ENCODE peak calls at places on chromosomes 3 and 15, in eight cellular contexts. F is MG63; U is CD8-positive, alpha-beta T cell; X is RWPE2; K is mucosa of descending colon; A is AG04450; B is effector memory CD4-positive, alpha-beta T cell; Y is neural progenitor cell. H is an unnamed sample. For H3K9me3, the result is how much of the 10 kb centered on the place peaks cover.

GRCh38 chr3:169122407-169122806 is 541.1 kb downstream of the MECOM start:
- DNase-seq in F (no peak), U (no peak), X (no peak), K (no peak), A (no peak), B (no peak), Y (no peak), H (no peak)

GRCh38 chr3:195802261-195802701 is 9.4 kb downstream of the MUC4 start:
- DNase-seq in F (no peak), U (no peak), X (no peak), K (peak), A (no peak), B (no peak), Y (no peak), H (no peak)

GRCh38 chr3:56801151-56801596 is 575 bp downstream of the ARHGEF3 start:
- DNase-seq in F (no peak), U (no peak), X (no peak), K (no peak), A (no peak), B (no peak), Y (no peak), H (no peak)

GRCh38 chr3:46496745-46497555 is 826 bp upstream of the RTP3 start:
- DNase-seq in F (no peak), U (peak), X (no peak), K (peak), A (no peak), B (peak), Y (peak), H (peak)

GRCh38 chr3:9507586-9508578 is 45.7 kb downstream of the LHFPL4 start:
- DNase-seq in F (no peak), U (no peak), X (no peak), K (no peak), A (no peak), B (no peak), Y (no peak), H (no peak)

GRCh38 chr3:194056731-194057415 is 79.1 kb upstream of the HES1 start:
- DNase-seq in F (no peak), U (no peak), X (no peak), K (no peak), A (no peak), B (no peak), Y (no peak), H (no peak)

GRCh38 chr3:41117398-41117870 is 81.9 kb upstream of the CTNNB1 start:
- DNase-seq in F (peak), U (peak), X (peak), K (peak), A (peak), B (peak), Y (peak), H (peak)

GRCh38 chr3:39592306-39592705 is 124.8 kb downstream of the MOBP start:
- DNase-seq in F (no peak), U (no peak), X (no peak), K (no peak), A (no peak), B (no peak), Y (no peak), H (no peak)

GRCh38 chr15:31197497-31198414 is 96.2 kb upstream of the TRPM1 start:
- DNase-seq in F (peak), U (no peak), X (no peak), K (peak), A (no peak), B (peak), Y (peak), H (peak)

GRCh38 chr3:84820906-84821305 is 137.9 kb upstream of the CADM2 start:
- DNase-seq in F (no peak), U (no peak), X (no peak), K (no peak), A (no peak), B (no peak), Y (no peak), H (no peak)

GRCh38 chr3:30511524-30512278 is 94.7 kb upstream of the TGFBR2 start:
- DNase-seq in F (peak), U (no peak), X (peak), K (no peak), A (peak), B (no peak), Y (no peak), H (no peak)

GRCh38 chr3:184615396-184615795 is 53.8 kb downstream of the EPHB3 start:
- DNase-seq in F (no peak), U (no peak), X (no peak), K (no peak), A (no peak), B (no peak), Y (no peak), H (no peak)

GRCh38 chr3:113008117-113008516 is 17.3 kb downstream of the GTPBP8 start:
- DNase-seq in F (no peak), U (no peak), X (no peak), K (no peak), A (no peak), B (no peak), Y (no peak), H (no peak)

GRCh38 chr3:63877737-63878393 is 14.2 kb downstream of the ATXN7 start:
- DNase-seq in F (peak), U (no peak), X (no peak), K (no peak), A (peak), B (no peak), Y (no peak), H (no peak)

GRCh38 chr15:27993544-27993943 is 105.6 kb downstream of the OCA2 start:
- DNase-seq in F (no peak), U (no peak), X (no peak), K (no peak), A (no peak), B (no peak), Y (no peak), H (no peak)

GRCh38 chr15:28986108-28986507 is 100.3 kb downstream of the APBA2 start:
- DNase-seq in F (no peak), U (no peak), X (no peak), K (no peak), A (no peak), B (no peak), Y (no peak), H (no peak)

GRCh38 chr3:171286580-171287249 is 173.5 kb downstream of the TNIK start:
- DNase-seq in F (no peak), U (no peak), X (no peak), K (no peak), A (no peak), B (no peak), Y (no peak), H (no peak)

GRCh38 chr15:51737538-51738305 is at the start of gene LYSMD2:
- DNase-seq in F (peak), U (peak), X (peak), K (peak), A (no peak), B (peak), Y (peak), H (peak)

DNA sequence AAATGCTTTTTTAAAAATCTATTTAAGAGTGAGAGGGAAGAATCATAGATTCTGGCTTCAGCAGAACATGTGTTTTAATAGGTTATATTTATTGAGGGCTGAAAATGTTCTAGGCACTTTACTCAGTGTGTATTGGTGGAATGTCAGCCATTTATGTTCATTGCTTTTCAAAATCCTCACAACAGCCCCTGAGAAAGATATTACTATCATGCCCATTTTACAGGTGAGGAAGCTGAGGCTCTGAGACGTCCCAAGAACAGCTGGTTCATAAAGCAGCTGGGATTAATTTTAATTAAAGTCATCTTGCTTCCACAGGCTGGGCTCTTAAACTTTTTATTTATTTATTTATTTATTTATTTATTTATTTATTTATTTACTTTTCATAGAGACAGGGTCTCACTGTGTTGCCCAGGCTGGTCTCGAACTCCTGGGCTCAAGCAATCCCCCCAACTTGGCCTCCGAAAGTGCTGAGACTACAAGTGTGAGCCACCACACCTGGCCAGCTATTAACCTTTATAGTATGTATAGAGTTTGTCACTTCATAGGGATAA is 364.6 kb downstream of the SHQ1 start:
- DNase-seq in F (no peak), U (no peak), X (no peak), K (no peak), A (no peak), B (no peak), Y (no peak), H (no peak)
- H3K9me3 ChIP-seq in F (under half), U (under half), X (under half), K (under half), A (under half), B (under half), Y (under half), H (under half)

GRCh38 chr15:96035091-96035490 is 295.4 kb upstream of the NR2F2 start:
- DNase-seq in F (no peak), U (no peak), X (no peak), K (no peak), A (no peak), B (no peak), Y (no peak), H (no peak)

GRCh38 chr15:96028620-96029019 is 301.9 kb upstream of the NR2F2 start:
- DNase-seq in F (no peak), U (no peak), X (no peak), K (no peak), A (no peak), B (no peak), Y (no peak), H (no peak)

GRCh38 chr15:96029172-96029571 is 301.3 kb upstream of the NR2F2 start:
- DNase-seq in F (no peak), U (no peak), X (no peak), K (no peak), A (no peak), B (no peak), Y (no peak), H (no peak)

GRCh38 chr15:96027501-96027900 is 303.0 kb upstream of the NR2F2 start:
- DNase-seq in F (no peak), U (no peak), X (no peak), K (no peak), A (no peak), B (no peak), Y (no peak), H (no peak)

DNA sequence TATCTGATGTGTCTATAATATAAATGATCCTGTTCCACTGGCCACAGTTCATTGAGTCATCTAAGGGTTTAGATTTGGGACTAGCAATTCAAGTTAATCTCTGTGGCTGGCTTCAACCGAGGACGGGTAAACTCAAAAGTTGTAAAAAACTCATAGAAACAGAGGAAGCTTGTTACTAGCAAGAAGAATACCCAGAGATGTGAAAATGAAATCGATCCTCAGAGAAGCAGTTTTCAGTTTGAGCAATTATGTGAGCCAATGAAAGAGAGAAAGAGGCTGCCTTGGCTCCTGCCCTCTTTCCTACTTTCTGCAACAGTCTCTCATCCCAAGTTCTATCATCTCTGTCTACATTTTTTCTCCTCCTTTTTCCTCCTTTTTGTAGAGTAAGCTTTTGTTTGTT is 299.1 kb upstream of the NR2F2 start:
- DNase-seq in F (no peak), U (no peak), X (no peak), K (no peak), A (no peak), B (no peak), Y (no peak), H (no peak)
- H3K9me3 ChIP-seq in F (under half), U (under half), X (under half), K (under half), A (under half), B (under half), Y (under half), H (under half)

GRCh38 chr3:191131305-191131704 is 67.7 kb upstream of the OSTN start:
- DNase-seq in F (no peak), U (no peak), X (no peak), K (no peak), A (no peak), B (no peak), Y (no peak), H (no peak)
- H3K9me3 ChIP-seq in F (under half), U (under half), X (under half), K (under half), A (under half), B (under half), Y (under half), H (under half)

DNA sequence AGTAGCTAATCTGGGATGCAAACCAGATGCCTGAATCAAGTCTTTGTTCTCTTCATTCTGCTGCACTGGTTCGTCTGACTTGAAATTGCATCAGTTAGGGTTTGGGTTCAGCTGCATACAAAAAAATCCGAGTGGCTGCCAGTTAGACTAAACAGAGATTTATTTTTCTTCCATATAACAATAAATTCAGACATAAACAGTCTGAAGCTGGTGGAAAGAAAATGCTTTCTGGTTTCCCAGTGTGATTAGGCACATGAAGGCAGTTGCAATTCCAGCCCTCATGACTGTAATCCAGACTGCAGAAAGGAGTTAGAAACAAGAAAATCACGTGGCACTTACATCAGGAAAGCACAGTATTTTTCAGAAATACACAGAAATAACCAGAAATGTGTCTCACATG is 930.7 kb downstream of the MCTP2 start:
- DNase-seq in F (peak), U (no peak), X (no peak), K (no peak), A (no peak), B (no peak), Y (no peak), H (no peak)
- H3K9me3 ChIP-seq in F (under half), U (under half), X (under half), K (under half), A (under half), B (under half), Y (under half), H (under half)

GRCh38 chr3:20488101-20488500 is 302.1 kb upstream of the SGO1 start:
- DNase-seq in F (no peak), U (no peak), X (no peak), K (no peak), A (no peak), B (no peak), Y (no peak), H (no peak)
- H3K9me3 ChIP-seq in F (under half), U (under half), X (under half), K (under half), A (under half), B (under half), Y (under half), H (under half)

GRCh38 chr15:100187677-100188076 is 154.1 kb downstream of the ADAMTS17 start:
- DNase-seq in F (no peak), U (no peak), X (peak), K (no peak), A (no peak), B (no peak), Y (no peak), H (no peak)

GRCh38 chr15:100191161-100191560 is 150.6 kb downstream of the ADAMTS17 start:
- DNase-seq in F (no peak), U (no peak), X (peak), K (no peak), A (no peak), B (no peak), Y (no peak), H (no peak)

GRCh38 chr15:100190675-100191074 is 151.1 kb downstream of the ADAMTS17 start:
- DNase-seq in F (no peak), U (no peak), X (peak), K (no peak), A (no peak), B (no peak), Y (no peak), H (no peak)

GRCh38 chr15:100189849-100190248 is 151.9 kb downstream of the ADAMTS17 start:
- DNase-seq in F (no peak), U (no peak), X (no peak), K (no peak), A (no peak), B (no peak), Y (no peak), H (no peak)

GRCh38 chr15:100189319-100189718 is 152.5 kb downstream of the ADAMTS17 start:
- DNase-seq in F (no peak), U (no peak), X (peak), K (no peak), A (no peak), B (no peak), Y (no peak), H (no peak)
- H3K9me3 ChIP-seq in F (under half), U (under half), X (under half), K (under half), A (half or more), B (under half), Y (under half), H (under half)

DNA sequence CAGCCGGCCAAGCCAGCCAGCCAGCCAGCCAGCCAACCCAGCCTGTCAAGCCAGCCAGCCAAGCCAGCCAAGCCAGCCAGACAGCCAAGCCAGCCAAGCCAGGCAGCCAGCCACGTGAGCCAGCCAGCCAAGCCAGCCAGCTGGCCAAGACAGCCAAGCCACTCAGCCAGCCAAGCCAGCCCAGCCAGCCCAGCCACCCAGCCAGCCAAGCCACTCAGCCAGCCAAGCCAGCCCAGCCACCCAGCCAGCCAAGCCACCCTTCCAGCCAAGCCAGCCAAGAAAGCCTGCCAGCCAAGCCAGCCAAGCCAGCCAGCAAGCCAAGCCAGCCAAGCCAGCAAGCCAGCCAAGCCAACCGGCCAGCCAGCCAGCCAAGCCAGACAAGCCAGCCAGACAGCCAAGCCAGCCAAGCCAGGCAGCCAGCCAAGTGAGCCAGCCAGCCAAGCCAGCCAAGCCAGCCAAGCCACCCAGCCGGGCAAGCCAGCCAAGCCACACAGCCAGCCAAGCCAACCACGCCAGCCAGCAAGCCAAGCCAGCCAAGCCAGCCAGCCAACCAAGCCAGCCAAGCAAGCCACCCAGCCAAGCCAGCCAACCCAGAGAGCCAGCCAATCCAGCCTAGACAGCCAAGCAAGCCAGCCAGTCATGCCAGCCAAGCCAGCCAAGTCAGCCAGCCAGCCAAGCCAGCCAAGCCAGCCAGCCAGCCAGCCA is 199.5 kb downstream of the GOLGA6L6 start:
- DNase-seq in F (peak), U (peak), X (peak), K (peak), A (no peak), B (peak), Y (peak), H (peak)
- H3K9me3 ChIP-seq in F (under half), U (under half), X (under half), K (half or more), A (half or more), B (under half), Y (under half), H (under half)

GRCh38 chr3:118846176-118846575 is 188.5 kb downstream of the IGSF11 start:
- DNase-seq in F (no peak), U (no peak), X (no peak), K (no peak), A (no peak), B (no peak), Y (no peak), H (no peak)
- H3K9me3 ChIP-seq in F (under half), U (under half), X (under half), K (under half), A (under half), B (under half), Y (under half), H (under half)

H was measured in T-helper 17 cell.